ENCODE peak calls at places on chromosomes 1 and 21, in five cellular contexts. S is H1, E is upper lobe of right lung, J is ovary, D is fibroblast of the aortic adventitia. U is an unnamed sample.

GRCh38 chr1:229271448-229272120 is 673 bp downstream of the RAB4A start:
- DNase-seq in S (no peak), D (peak; percentile 35), J (no peak), E (no peak), U (peak; percentile 40)

GRCh38 chr1:45356186-45356585 is 15.9 kb upstream of the MUTYH start:
- DNase-seq in J (no peak), S (no peak), D (no peak), E (no peak), U (no peak)

GRCh38 chr21:39951183-39952101 is 84.2 kb downstream of the PCP4 start:
- DNase-seq in D (no peak), E (no peak), S (no peak), J (no peak), U (no peak)

GRCh38 chr1:199322278-199322677 is 683.4 kb downstream of the PTPRC start:
- DNase-seq in S (no peak), E (no peak), D (no peak), J (no peak), U (no peak)

GRCh38 chr21:32143222-32143939 is 135.5 kb downstream of the MIS18A start:
- DNase-seq in D (peak; percentile 59), E (no peak), S (no peak), J (no peak), U (no peak)

GRCh38 chr1:7703321-7704213 is 67.5 kb upstream of the VAMP3 start:
- DNase-seq in S (no peak), J (no peak), E (peak; percentile 74), D (no peak), U (no peak)

GRCh38 chr1:237961710-237962109 is 71.0 kb upstream of the ZP4 start:
- DNase-seq in J (no peak), D (no peak), S (no peak), E (no peak), U (no peak)

GRCh38 chr1:223298706-223299105 is 65.3 kb downstream of the SUSD4 start:
- DNase-seq in J (no peak), D (no peak), E (no peak), S (no peak), U (no peak)

GRCh38 chr1:160925652-160926241 is 28.9 kb downstream of the ITLN2 start:
- DNase-seq in E (no peak), J (no peak), S (no peak), D (peak; percentile 47), U (no peak)

DNA sequence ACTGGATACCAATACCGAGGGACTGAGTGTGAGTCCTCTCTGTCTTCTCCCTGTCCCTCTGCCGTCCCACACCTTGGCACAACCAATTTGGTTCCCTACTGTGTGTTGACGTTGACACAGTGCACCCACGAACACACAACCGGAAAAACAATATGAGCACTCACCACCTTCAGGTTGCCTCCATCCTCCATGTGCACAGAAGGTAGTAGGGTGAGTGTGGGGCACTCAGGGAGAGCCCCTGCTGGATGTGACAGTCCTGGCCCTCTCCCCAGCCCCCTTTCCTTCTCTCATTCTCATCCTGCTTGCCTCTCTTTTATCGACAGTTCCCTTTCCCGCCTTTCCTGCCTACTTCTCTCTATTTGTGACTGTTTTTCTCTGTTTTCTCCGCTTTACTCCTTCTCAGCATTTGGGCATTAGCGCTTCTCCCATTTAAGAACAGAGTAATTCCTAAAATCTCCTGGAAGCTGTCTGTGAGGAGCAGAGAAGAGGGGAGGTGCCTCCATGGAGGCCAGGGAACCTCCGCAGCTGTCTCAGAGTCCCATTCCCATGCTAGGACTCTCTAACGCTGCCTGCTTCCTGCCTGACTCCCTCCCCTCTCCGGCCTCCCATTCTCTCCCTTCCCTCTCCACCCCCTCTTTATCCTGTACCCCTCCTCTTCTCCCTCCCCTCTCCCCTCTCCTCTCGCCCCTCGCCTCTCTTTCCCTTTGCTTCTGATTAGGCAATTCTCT is 16.4 kb downstream of the CADM3 start:
- DNase-seq in D (no peak), E (no peak), J (no peak), S (no peak), U (no peak)
- H3K4me3 ChIP-seq in D (no peak overlapping the region), E (peak overlapping the region; percentile 28), J (peak overlapping the region; percentile 16), S (peak overlapping the region; percentile 67), U (no peak overlapping the region)

DNA sequence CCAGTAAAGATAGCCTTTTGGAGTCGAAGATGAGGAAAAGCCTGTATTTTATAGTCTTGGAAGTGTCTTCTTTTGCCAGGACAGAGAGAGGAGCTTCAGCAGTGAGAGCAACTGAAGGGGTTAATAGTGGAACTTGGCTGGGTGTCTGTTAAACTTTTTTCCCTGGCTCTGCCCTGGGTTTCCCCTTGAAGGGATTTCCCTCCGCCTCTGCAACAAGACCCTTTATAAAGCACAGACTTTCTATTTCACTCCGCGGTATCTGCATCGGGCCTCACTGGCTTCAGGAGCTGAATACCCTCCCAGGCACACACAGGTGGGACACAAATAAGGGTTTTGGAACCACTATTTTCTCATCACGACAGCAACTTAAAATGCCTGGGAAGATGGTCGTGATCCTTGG is at the start of gene VCAM1:
- DNase-seq in E (no peak), S (peak; percentile 7), J (peak; percentile 23), D (no peak), U (no peak)
- H3K4me3 ChIP-seq in E (peak within 1 kb of the TSS; percentile 18), S (no peak within 1 kb of the TSS), J (peak within 1 kb of the TSS; percentile 19), D (no peak within 1 kb of the TSS), U (no peak within 1 kb of the TSS)

DNA sequence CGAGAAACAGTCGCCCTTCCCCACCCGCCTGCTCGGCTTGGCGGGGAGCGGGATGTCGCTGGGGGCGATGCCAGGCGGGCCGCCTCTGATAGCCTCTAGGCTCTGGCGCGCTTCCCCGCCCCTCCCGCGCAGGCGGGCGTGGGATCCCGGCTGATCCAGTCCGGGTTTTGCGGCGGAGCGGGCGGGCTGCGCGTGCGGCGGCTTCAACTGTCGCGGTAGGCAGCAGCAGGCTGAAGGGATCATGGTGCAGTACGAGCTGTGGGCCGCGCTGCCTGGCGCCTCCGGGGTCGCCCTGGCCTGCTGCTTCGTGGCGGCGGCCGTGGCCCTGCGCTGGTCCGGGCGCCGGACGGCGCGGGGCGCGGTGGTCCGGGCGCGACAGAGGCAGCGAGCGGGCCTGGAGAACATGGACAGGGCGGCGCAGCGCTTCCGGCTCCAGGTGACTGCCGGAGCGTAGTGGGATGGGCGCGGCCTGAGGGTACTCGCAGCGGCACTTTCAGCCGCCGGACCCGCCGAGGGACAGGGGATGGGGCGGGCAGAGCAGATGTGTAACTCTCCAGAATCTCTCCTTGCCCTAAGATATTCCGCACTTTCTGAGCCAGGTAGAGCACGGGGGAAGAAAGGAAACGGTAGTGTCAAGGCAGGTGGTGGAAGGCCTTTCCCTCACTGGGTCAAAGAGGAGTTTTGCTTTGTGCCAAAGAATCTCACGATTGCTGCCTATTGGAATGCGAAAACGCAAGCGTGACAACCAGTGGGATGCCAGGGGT is at the start of gene FAAH:
- DNase-seq in E (peak; percentile 89), S (no peak), D (no peak), J (peak; percentile 64), U (peak; percentile 27)
- H3K4me3 ChIP-seq in E (peak within 1 kb of the TSS; percentile 57), S (peak within 1 kb of the TSS; percentile 86), D (no peak within 1 kb of the TSS), J (peak within 1 kb of the TSS; percentile 37), U (no peak within 1 kb of the TSS)

DNA sequence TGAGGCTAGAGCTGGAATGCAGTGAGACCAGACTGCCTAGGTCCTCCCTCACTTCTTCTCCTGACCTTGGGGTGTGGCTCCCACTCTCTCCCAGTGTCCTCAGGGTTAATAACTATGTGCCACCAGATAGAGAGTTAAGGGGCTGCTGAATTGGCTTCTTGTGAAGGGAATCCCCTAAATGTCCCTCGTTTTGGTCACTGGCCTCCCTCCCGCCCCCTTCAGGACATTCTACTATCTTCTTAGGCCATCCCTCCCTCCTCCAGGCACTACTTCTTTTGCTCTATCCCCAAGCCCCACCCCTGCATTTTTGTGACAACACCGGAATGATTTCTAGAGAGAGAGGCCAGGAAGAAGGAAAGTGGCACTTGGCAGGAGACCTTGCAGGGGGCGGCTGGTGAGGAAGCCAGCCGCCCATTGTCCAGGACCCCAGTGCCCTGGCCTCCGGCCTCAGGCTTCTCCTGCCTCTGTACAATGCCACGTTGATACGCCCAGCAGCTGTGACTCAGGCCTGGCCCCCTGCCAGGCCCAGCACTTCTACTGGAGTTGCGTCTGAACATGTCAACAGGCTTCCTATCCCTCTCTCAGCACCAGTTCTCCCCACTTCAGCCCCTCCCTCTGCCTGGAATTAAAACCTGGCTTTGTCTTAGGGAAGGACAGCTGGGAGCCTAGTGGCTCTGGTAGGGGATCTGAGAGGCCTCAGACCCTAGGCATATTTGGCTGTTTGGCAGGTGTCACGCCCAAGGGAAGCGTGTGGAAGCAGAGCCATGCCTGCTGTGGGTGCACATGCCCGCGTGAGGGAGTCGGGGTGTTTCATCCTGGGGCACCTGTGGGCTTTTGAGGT is 9.1 kb downstream of the LMNA start:
- DNase-seq in J (peak; percentile 96), E (peak; percentile 97), S (no peak), D (peak; percentile 98), U (peak; percentile 83)
- H3K4me3 ChIP-seq in J (peak overlapping the region; percentile 38), E (peak overlapping the region; percentile 39), S (peak overlapping the region; percentile 5), D (peak overlapping the region; percentile 66), U (no peak overlapping the region)

DNA sequence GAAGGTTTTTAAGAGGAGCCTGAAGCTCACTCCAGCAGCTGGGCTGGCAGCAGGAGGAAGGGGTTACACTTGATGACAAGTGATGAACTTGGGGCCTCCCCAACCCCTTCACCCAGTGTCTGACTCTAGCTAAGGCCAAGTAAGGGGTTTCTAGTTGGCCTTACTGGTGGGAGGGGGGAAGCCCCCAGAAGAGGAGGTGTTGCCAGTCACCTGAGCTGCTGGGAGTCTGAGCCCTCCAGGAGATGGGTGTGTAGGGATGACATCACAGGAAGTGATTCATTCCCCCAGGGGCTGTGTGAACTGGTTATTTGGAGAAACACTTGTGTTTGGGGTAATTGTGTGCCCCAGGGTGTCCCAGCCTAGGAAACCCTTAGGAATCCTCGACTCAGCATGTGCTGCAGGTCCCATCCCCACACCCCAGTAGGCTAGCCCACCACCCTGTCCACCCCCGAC is 3.1 kb downstream of the PADI1 start:
- DNase-seq in S (peak; percentile 17), J (no peak), D (peak; percentile 79), E (no peak), U (peak; percentile 25)
- H3K4me3 ChIP-seq in S (no peak overlapping the region), J (no peak overlapping the region), D (no peak overlapping the region), E (no peak overlapping the region), U (no peak overlapping the region)

DNA sequence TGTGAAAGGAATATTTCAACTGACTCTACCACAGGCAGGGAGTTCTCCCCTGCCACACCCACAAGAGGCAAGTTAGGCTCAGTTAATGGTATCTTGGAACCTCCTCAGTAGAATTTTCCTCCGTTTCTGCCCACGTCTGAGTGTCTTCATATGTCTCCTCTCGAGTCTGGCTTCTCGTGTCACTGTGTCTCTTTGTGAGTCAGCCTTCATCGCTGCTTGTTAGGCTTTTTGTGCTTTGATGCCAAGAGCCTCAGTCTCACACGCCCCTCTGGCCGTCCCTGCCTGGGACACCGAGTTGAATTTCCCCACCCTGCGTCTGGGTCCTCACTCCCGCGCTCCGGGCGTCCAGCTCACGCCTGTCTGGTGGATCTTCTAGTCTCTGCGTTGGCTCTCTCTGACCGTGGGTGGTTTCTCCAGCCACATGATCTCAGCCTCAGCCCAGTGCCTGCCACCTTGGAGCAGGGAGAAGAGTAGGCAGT is 125.7 kb upstream of the GADD45A start:
- DNase-seq in S (no peak), J (peak; percentile 46), D (peak; percentile 78), E (no peak), U (no peak)
- H3K4me3 ChIP-seq in S (no peak overlapping the region), J (peak overlapping the region; percentile 15), D (peak overlapping the region; percentile 49), E (no peak overlapping the region), U (no peak overlapping the region)